ENCODE peak calls at places on chromosomes 11 and 22, in four cellular contexts. D is mucosa of descending colon, J is heart right ventricle, O is progenitor cell of endocrine pancreas. C is an unnamed sample.

GRCh38 chr11:94151903-94152677 is 23.4 kb downstream of the PANX1 start:
- DNase-seq in D (no peak), O (no peak), J (peak; percentile 40), C (no peak)

GRCh38 chr11:111445586-111445985 is 66.5 kb upstream of the POU2AF1 start:
- DNase-seq in J (peak; percentile 19), O (no peak), D (no peak), C (no peak)

GRCh38 chr22:22944268-22944985 is 56.8 kb downstream of the IGLL5 start:
- DNase-seq in D (no peak), J (no peak), O (peak; percentile 5), C (peak; percentile 61)

GRCh38 chr22:42317691-42318547 is 47.5 kb upstream of the TCF20 start:
- DNase-seq in J (no peak), D (peak; percentile 79), O (no peak), C (no peak)

GRCh38 chr11:46555269-46556054 is 38.4 kb downstream of the AMBRA1 start:
- DNase-seq in O (no peak), D (no peak), J (no peak), C (no peak)

GRCh38 chr11:130519128-130519932 is 70.9 kb downstream of the ADAMTS15 start:
- DNase-seq in O (no peak), J (no peak), D (no peak), C (no peak)

GRCh38 chr11:97389270-97389669 is 999.5 kb downstream of the JRKL start:
- DNase-seq in D (no peak), O (no peak), J (no peak), C (no peak)

GRCh38 chr22:18133452-18133851 is 16.5 kb upstream of the USP18 start:
- DNase-seq in O (no peak), J (no peak), D (no peak), C (no peak)

GRCh38 chr22:42353883-42354727 is 78.1 kb downstream of the NFAM1 start:
- DNase-seq in J (no peak), O (no peak), D (no peak), C (no peak)

GRCh38 chr11:133818302-133818701 is 27.0 kb downstream of the SPATA19 start:
- DNase-seq in J (no peak), O (no peak), D (no peak), C (no peak)

GRCh38 chr11:129434641-129435498 is 59.2 kb downstream of the BARX2 start:
- DNase-seq in D (no peak), O (no peak), J (no peak), C (no peak)

GRCh38 chr11:111840143-111840542 is 31.2 kb downstream of the ALG9 start:
- DNase-seq in O (no peak), D (no peak), J (no peak), C (no peak)

GRCh38 chr11:12914401-12914912 is 94.7 kb upstream of the RASSF10 start:
- DNase-seq in O (peak; percentile 61), J (peak; percentile 67), D (no peak), C (no peak)

GRCh38 chr11:70139785-70140410 is 61.8 kb downstream of the ANO1 start:
- DNase-seq in O (no peak), D (no peak), J (no peak), C (no peak)

GRCh38 chr22:22397875-22398524 is 110.5 kb downstream of the ZNF280B start:
- DNase-seq in D (no peak), J (peak; percentile 36), O (no peak), C (no peak)

GRCh38 chr11:67280791-67281551 is 8.1 kb upstream of the ANKRD13D start:
- DNase-seq in D (peak; percentile 3), J (no peak), O (no peak), C (no peak)

GRCh38 chr11:42631223-42631843 is 680.5 kb upstream of the API5 start:
- DNase-seq in D (peak; percentile 13), O (no peak), J (no peak), C (no peak)

GRCh38 chr11:123475478-123475877 is 45.4 kb downstream of the GRAMD1B start:
- DNase-seq in O (no peak), D (no peak), J (no peak), C (no peak)

GRCh38 chr11:74742070-74742469 is 6.6 kb upstream of the RNF169 start:
- DNase-seq in D (no peak), O (no peak), J (no peak), C (no peak)

GRCh38 chr11:125364085-125364822 is 131.8 kb downstream of the FEZ1 start:
- DNase-seq in O (no peak), D (no peak), J (no peak), C (no peak)

GRCh38 chr11:63573881-63574855 is 11.0 kb upstream of the PLAAT2 start:
- DNase-seq in O (no peak), D (peak; percentile 85), J (peak; percentile 69), C (no peak)

GRCh38 chr11:10920205-10920604 is 62.4 kb upstream of the ZBED5 start:
- DNase-seq in D (no peak), J (no peak), O (no peak), C (no peak)

GRCh38 chr22:22395230-22395629 is 113.3 kb downstream of the ZNF280B start:
- DNase-seq in J (no peak), O (no peak), D (no peak), C (peak; percentile 37)

GRCh38 chr11:34646431-34646830 is 25.5 kb downstream of the EHF start:
- DNase-seq in D (no peak), O (no peak), J (no peak), C (no peak)

GRCh38 chr22:42397332-42398246 is 34.6 kb downstream of the NFAM1 start:
- DNase-seq in O (no peak), D (peak; percentile 31), J (peak; percentile 34), C (no peak)

GRCh38 chr11:68792400-68792955 is 41.2 kb upstream of the TESMIN start:
- DNase-seq in J (no peak), O (no peak), D (no peak), C (no peak)

GRCh38 chr11:68796779-68797178 is 44.9 kb downstream of the CPT1A start:
- DNase-seq in O (no peak), J (no peak), D (no peak), C (no peak)

GRCh38 chr11:68803766-68804165 is 38.0 kb downstream of the CPT1A start:
- DNase-seq in O (no peak), J (no peak), D (no peak), C (no peak)

GRCh38 chr11:68798221-68798813 is 43.4 kb downstream of the CPT1A start:
- DNase-seq in J (no peak), O (peak; percentile 24), D (peak; percentile 54), C (no peak)
- TF ChIP-seq CTCF in J (peak; percentile 60), O (peak; percentile 60), D (peak; percentile 12), C (peak; percentile 79)

GRCh38 chr22:33917744-33918406 is 2.4 kb downstream of the LARGE1 start:
- DNase-seq in J (no peak), D (peak; percentile 10), O (no peak), C (no peak)
- TF ChIP-seq CTCF in J (peak; percentile 50), D (no peak), O (no peak), C (peak; percentile 55)

DNA sequence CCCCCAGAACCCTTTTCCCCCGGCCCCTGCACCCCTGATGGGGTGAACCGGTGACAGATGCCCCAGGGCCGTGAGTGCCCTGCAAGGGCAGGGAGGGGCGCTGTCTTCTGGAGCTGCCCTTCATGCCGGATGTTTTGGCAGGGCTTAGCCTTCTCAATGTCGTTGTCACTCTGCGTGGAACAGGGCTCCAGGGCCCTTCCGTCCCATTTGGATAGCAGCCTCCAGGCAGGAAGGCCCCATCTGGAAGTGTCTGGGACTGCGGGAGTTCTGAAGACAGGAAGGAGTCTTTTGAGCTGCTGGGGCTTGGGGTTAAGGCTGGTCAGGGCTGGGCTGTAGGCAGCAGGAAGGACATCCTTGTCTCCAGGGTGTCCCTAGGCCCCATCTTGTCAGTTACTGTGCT is 4.6 kb downstream of the FRMD8 start:
- DNase-seq in O (no peak), D (no peak), J (peak; percentile 59), C (no peak)
- TF ChIP-seq CTCF in O (no peak), D (no peak), J (no peak), C (no peak)

GRCh38 chr22:19495562-19496323 is 16.0 kb downstream of the CDC45 start:
- DNase-seq in O (no peak), J (no peak), D (no peak), C (no peak)
- TF ChIP-seq CTCF in O (peak; percentile 15), J (peak; percentile 57), D (no peak), C (peak; percentile 38)

DNA sequence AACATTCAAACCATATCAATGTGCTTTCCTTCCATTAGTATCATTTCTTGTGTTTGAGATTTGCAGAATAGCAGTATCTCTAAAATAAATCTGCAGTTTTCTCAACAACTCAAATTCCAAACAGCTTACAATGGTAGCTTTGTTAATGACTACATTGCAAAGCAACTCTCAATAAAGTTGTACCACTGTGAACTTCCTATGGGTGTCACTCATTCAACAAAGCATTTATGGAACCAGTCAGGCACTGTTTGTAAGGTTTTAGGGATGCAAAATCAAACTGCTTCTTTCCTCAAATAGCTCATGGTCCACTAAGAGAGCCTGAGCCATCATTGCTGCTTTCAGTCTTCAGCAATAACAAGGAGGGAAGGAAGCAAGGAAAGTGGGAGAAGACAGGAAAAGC is 91.0 kb downstream of the CCDC83 start:
- DNase-seq in D (no peak), O (no peak), J (no peak), C (no peak)
- TF ChIP-seq CTCF in D (no peak), O (no peak), J (peak; percentile 8), C (no peak)

DNA sequence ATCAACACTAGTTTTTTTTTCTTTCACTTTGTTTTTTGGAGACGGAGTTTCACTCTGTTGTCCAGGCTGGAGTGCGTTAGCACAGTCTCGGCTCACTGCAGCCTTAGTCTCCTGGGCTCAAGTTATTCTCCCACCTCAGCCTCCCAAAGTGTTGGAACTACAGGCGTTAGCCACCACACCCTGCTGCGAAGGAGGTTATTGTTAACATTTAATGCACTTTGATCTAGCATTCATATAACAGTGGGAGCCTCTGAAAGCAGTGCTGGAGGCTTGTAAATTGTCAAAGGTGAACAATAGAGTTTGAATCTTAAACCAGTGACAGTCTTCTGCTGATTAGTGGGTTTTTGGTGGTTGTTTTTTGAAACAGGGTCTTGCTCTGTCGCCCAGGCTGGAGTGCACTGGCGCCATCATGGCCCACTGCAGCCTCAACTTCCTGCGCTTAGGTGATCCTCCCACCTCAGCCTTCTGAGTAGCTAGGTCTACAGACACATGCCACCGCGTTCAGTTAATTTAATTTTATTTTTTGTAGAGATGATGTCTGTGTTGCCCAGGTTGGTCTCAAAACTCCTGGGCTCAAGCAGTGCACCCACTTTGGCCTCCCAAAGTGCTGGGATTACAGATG is 96.9 kb upstream of the HORMAD2 start:
- DNase-seq in J (no peak), D (peak; percentile 62), O (no peak), C (no peak)
- TF ChIP-seq CTCF in J (no peak), D (no peak), O (no peak), C (no peak)

GRCh38 chr11:132448334-132448995 is 1078.0 kb downstream of the NTM start:
- DNase-seq in D (no peak), J (no peak), O (no peak), C (no peak)

GRCh38 chr11:132444891-132445290 is 1074.5 kb downstream of the NTM start:
- DNase-seq in D (no peak), J (no peak), O (no peak), C (no peak)

GRCh38 chr11:132450631-132451030 is 1080.2 kb downstream of the NTM start:
- DNase-seq in J (no peak), O (no peak), D (no peak), C (no peak)

GRCh38 chr11:132445966-132446365 is 1075.6 kb downstream of the NTM start:
- DNase-seq in O (no peak), J (no peak), D (no peak), C (no peak)
- TF ChIP-seq CTCF in O (no peak), J (no peak), D (no peak), C (no peak)

GRCh38 chr11:61267437-61267841 is 26.5 kb downstream of the PGA5 start:
- DNase-seq in D (peak; percentile 39), O (no peak), J (no peak), C (no peak)
- TF ChIP-seq CTCF in D (no peak), O (no peak), J (no peak), C (no peak)

C was measured in type B pancreatic cell.